ENCODE peak calls at places on chromosomes 13 and 19, in nine cellular contexts. D is left lung; P is activated T-helper 2 cell treated with anti-CD3 and anti-CD28 coated beads, Interferon-gamma antibody, Interleukin-2, Interleukin-4, amounts not matched to agents 10 μg/mL and 5 μg/mL and 100 μg/mL, durations not matched to agents 14 hours and 24 hours and 36 hours; H is right cardiac atrium; T is ELF-1; X is HS-27A; A is stimulated activated CD8-positive, alpha-beta memory T cell treated with anti-CD3 and anti-CD28 coated beads, Interleukin-4, amount 100 ng/mL, for 1 hour; R is AG10803; L is T47D. B is an unnamed sample.

GRCh38 chr19:6417713-6418561 is 6.7 kb downstream of the KHSRP start:
- DNase-seq in R (peak), X (no peak), L (no peak), P (no peak), T (peak), D (no peak), H (peak), A (no peak), B (no peak)

GRCh38 chr19:41845001-41845050 is at the start of gene DMRTC2:
- DNase-seq in T (no peak), X (no peak), P (no peak), A (no peak), L (no peak), R (no peak), D (no peak), H (no peak), B (no peak)

GRCh38 chr19:57279418-57280164 is 694 bp upstream of the ZNF460 start:
- DNase-seq in L (peak), T (peak), P (peak), R (peak), A (peak), H (peak), D (peak), X (peak), B (peak)

GRCh38 chr13:37869756-37870488 is at the start of gene TRPC4:
- DNase-seq in A (no peak), L (peak), P (no peak), H (peak), R (peak), D (peak), X (peak), T (peak), B (no peak)

GRCh38 chr19:29329460-29330134 is 116.6 kb upstream of the UQCRFS1 start:
- DNase-seq in A (no peak), R (peak), X (no peak), L (peak), P (no peak), T (peak), H (no peak), D (no peak), B (no peak)

GRCh38 chr19:44820648-44821609 is 12.0 kb downstream of the BCAM start:
- DNase-seq in R (no peak), L (no peak), T (no peak), X (no peak), A (no peak), H (peak), P (no peak), D (no peak), B (no peak)

GRCh38 chr13:26540319-26540718 is 17.2 kb upstream of the WASF3 start:
- DNase-seq in T (no peak), H (no peak), P (no peak), A (no peak), X (no peak), D (no peak), R (no peak), L (no peak), B (no peak)

GRCh38 chr19:4705413-4706131 is 18.1 kb downstream of the DPP9 start:
- DNase-seq in R (no peak), X (no peak), D (no peak), A (no peak), P (no peak), H (peak), T (no peak), L (no peak), B (no peak)

GRCh38 chr19:36169084-36169760 is 17.0 kb upstream of the COX7A1 start:
- DNase-seq in T (peak), D (no peak), A (no peak), R (no peak), L (no peak), H (no peak), P (no peak), X (no peak), B (no peak)

GRCh38 chr13:50248537-50249521 is 233.6 kb downstream of the KCNRG start:
- DNase-seq in T (no peak), L (no peak), R (no peak), H (no peak), X (no peak), A (no peak), P (no peak), D (no peak), B (no peak)

GRCh38 chr13:77833331-77833863 is 85.2 kb downstream of the EDNRB start:
- DNase-seq in X (no peak), P (no peak), A (no peak), H (no peak), L (no peak), D (no peak), T (no peak), R (peak), B (no peak)

GRCh38 chr13:95067303-95067702 is 233.9 kb downstream of the ABCC4 start:
- DNase-seq in H (no peak), D (no peak), T (no peak), R (peak), X (no peak), L (no peak), A (no peak), P (no peak), B (no peak)

GRCh38 chr19:23365222-23365621 is 30.0 kb downstream of the ZNF91 start:
- DNase-seq in P (no peak), R (no peak), T (no peak), X (no peak), H (no peak), D (no peak), A (no peak), L (no peak), B (no peak)

GRCh38 chr13:101127741-101128353 is 288.5 kb downstream of the NALCN start:
- DNase-seq in P (no peak), X (no peak), R (peak), T (no peak), A (no peak), L (peak), D (no peak), H (no peak), B (no peak)

GRCh38 chr13:28657784-28658538 is 969 bp upstream of the POMP start:
- DNase-seq in A (no peak), P (no peak), D (no peak), T (no peak), X (no peak), R (peak), L (no peak), H (no peak), B (peak)

GRCh38 chr13:81927347-81927746 is 1586.4 kb upstream of the SPRY2 start:
- DNase-seq in A (no peak), L (no peak), R (no peak), P (no peak), X (no peak), H (no peak), D (no peak), T (peak), B (no peak)

GRCh38 chr19:17889609-17890214 is 18.0 kb downstream of the SLC5A5 start:
- DNase-seq in L (peak), D (peak), A (no peak), X (no peak), T (peak), P (no peak), R (peak), H (no peak), B (no peak)

GRCh38 chr13:32676242-32676641 is 90.0 kb downstream of the PDS5B start:
- DNase-seq in T (no peak), D (no peak), H (no peak), X (no peak), L (no peak), R (peak), A (no peak), P (no peak), B (no peak)

GRCh38 chr13:48403151-48403631 is 9.7 kb downstream of the LPAR6 start:
- DNase-seq in X (no peak), P (peak), A (no peak), D (no peak), T (no peak), L (no peak), R (peak), H (no peak), B (no peak)

GRCh38 chr19:40269216-40269940 is 15.8 kb downstream of the AKT2 start:
- DNase-seq in A (no peak), H (no peak), R (no peak), D (no peak), L (no peak), P (no peak), T (no peak), X (no peak), B (no peak)

GRCh38 chr19:29761575-29762225 is 46.6 kb upstream of the C19orf12 start:
- DNase-seq in R (no peak), D (no peak), A (no peak), T (no peak), P (no peak), H (no peak), L (no peak), X (no peak), B (no peak)

GRCh38 chr19:33227242-33227650 is 1.6 kb upstream of the SLC7A10 start:
- DNase-seq in A (no peak), T (peak), R (peak), X (no peak), L (no peak), D (no peak), P (no peak), H (no peak), B (no peak)

GRCh38 chr13:59111711-59112110 is 1052.0 kb downstream of the DIAPH3 start:
- DNase-seq in A (no peak), H (no peak), X (peak), L (no peak), R (peak), D (no peak), T (no peak), P (no peak), B (no peak)

GRCh38 chr19:47541507-47541906 is 26.6 kb upstream of the NAPA start:
- DNase-seq in P (no peak), R (no peak), A (no peak), T (no peak), H (no peak), L (no peak), D (no peak), X (no peak), B (peak)

GRCh38 chr13:34156841-34157365 is 339.0 kb downstream of the RFC3 start:
- DNase-seq in R (peak), H (peak), X (peak), L (no peak), P (peak), D (peak), A (no peak), T (peak), B (peak)

GRCh38 chr19:55668603-55669348 is 6.2 kb upstream of the EPN1 start:
- DNase-seq in H (no peak), D (no peak), R (no peak), A (no peak), L (no peak), X (no peak), T (no peak), P (no peak), B (no peak)

B was measured in stimulated activated naive B cell treated with anti-CD40 and anti-IgM and Interleukin-4, amounts not matched to agents 10 μg/mL and 1 μg/mL and 100 μg/mL, for 72 hours.